ENCODE peak calls at places on chromosomes 2 and 18, in six cellular contexts. B, O, N, Z, D and X are unnamed samples.

GRCh38 chr2:183035954-183036669 is 2.1 kb downstream of the NCKAP1 start:
- DNase-seq in B (no peak), O (no peak), N (no peak), Z (no peak), D (no peak), X (peak; percentile 13)

GRCh38 chr2:162198239-162198638 is 45.0 kb downstream of the FAP start:
- DNase-seq in B (no peak), O (no peak), N (no peak), Z (no peak), D (no peak), X (no peak)

GRCh38 chr2:126664234-126664633 is 8.3 kb downstream of the GYPC start:
- DNase-seq in B (no peak), O (no peak), N (no peak), Z (no peak), D (no peak), X (no peak)

GRCh38 chr2:10588911-10589310 is 100.9 kb downstream of the NOL10 start:
- DNase-seq in B (no peak), O (no peak), N (no peak), Z (no peak), D (no peak), X (no peak)

GRCh38 chr2:12051831-12052230 is 305.4 kb downstream of the LPIN1 start:
- DNase-seq in B (no peak), O (no peak), N (no peak), Z (no peak), D (no peak), X (no peak)

GRCh38 chr18:58671941-58672565 is 788 bp downstream of the MALT1 start:
- DNase-seq in B (peak; percentile 24), O (no peak), N (no peak), Z (peak; percentile 67), D (peak; percentile 31), X (peak; percentile 61)

GRCh38 chr18:55579888-55580287 is 8.1 kb downstream of the TCF4 start:
- DNase-seq in B (no peak), O (no peak), N (no peak), Z (no peak), D (no peak), X (no peak)

GRCh38 chr2:20034218-20034617 is 17.2 kb downstream of the LAPTM4A start:
- DNase-seq in B (no peak), O (no peak), N (no peak), Z (no peak), D (no peak), X (no peak)

GRCh38 chr18:56945171-56945863 is 201.6 kb upstream of the BOD1L2 start:
- DNase-seq in B (no peak), O (no peak), N (no peak), Z (no peak), D (no peak), X (no peak)

GRCh38 chr2:72969706-72970105 is 52.4 kb downstream of the EMX1 start:
- DNase-seq in B (no peak), O (no peak), N (no peak), Z (no peak), D (no peak), X (no peak)

GRCh38 chr2:64697286-64698023 is 43.7 kb upstream of the SERTAD2 start:
- DNase-seq in B (no peak), O (no peak), N (no peak), Z (no peak), D (no peak), X (no peak)

GRCh38 chr2:13193900-13194299 is 477.2 kb downstream of the TRIB2 start:
- DNase-seq in B (no peak), O (no peak), N (no peak), Z (no peak), D (no peak), X (peak; percentile 7)

GRCh38 chr2:181552808-181553207 is 95.6 kb downstream of the ITGA4 start:
- DNase-seq in B (no peak), O (no peak), N (no peak), Z (no peak), D (no peak), X (no peak)

GRCh38 chr18:3688682-3689081 is 238.7 kb downstream of the TGIF1 start:
- DNase-seq in B (no peak), O (no peak), N (no peak), Z (no peak), D (no peak), X (no peak)

GRCh38 chr2:20457027-20457426 is 10.2 kb downstream of the RHOB start:
- DNase-seq in B (no peak), O (no peak), N (no peak), Z (no peak), D (no peak), X (no peak)

GRCh38 chr2:70565039-70565731 is 11.6 kb upstream of the TGFA start:
- DNase-seq in B (no peak), O (no peak), N (no peak), Z (no peak), D (no peak), X (no peak)

GRCh38 chr2:240024766-240025165 is 376 bp downstream of the NDUFA10 start:
- DNase-seq in B (peak; percentile 22), O (no peak), N (no peak), Z (peak; percentile 51), D (peak; percentile 24), X (peak; percentile 58)

GRCh38 chr2:9721346-9721745 is 90.5 kb upstream of the YWHAQ start:
- DNase-seq in B (no peak), O (no peak), N (no peak), Z (no peak), D (no peak), X (peak; percentile 16)

GRCh38 chr18:48917579-48918101 is 33.1 kb downstream of the SMAD7 start:
- DNase-seq in B (no peak), O (no peak), N (no peak), Z (no peak), D (no peak), X (no peak)

GRCh38 chr2:5691659-5692529 is at the start of gene SOX11:
- DNase-seq in B (peak; percentile 10), O (no peak), N (no peak), Z (no peak), D (no peak), X (no peak)

GRCh38 chr2:2940702-2941655 is 436.6 kb downstream of the EIPR1 start:
- DNase-seq in B (no peak), O (no peak), N (no peak), Z (no peak), D (no peak), X (peak; percentile 32)

GRCh38 chr2:127632592-127633489 is 13.1 kb upstream of the GPR17 start:
- DNase-seq in B (no peak), O (no peak), N (no peak), Z (no peak), D (no peak), X (no peak)

GRCh38 chr2:96955694-96956610 is 30.4 kb downstream of the FAM178B start:
- DNase-seq in B (peak; percentile 59), O (no peak), N (no peak), Z (no peak), D (no peak), X (peak; percentile 12)

GRCh38 chr2:96954490-96954846 is 31.9 kb downstream of the FAM178B start:
- DNase-seq in B (peak; percentile 41), O (no peak), N (no peak), Z (no peak), D (no peak), X (no peak)

GRCh38 chr2:96959406-96960110 is 26.8 kb downstream of the FAM178B start:
- DNase-seq in B (no peak), O (no peak), N (no peak), Z (no peak), D (no peak), X (no peak)

GRCh38 chr2:96960271-96960955 is 26.0 kb downstream of the FAM178B start:
- DNase-seq in B (peak; percentile 93), O (peak; percentile 86), N (peak; percentile 88), Z (peak; percentile 91), D (peak; percentile 80), X (peak; percentile 71)

GRCh38 chr2:96957299-96957698 is 29.1 kb downstream of the FAM178B start:
- DNase-seq in B (no peak), O (no peak), N (no peak), Z (no peak), D (no peak), X (no peak)
- H3K4me1 ChIP-seq in B (peaks cover 36% of the 10 kb centered on the region), O (peaks cover 4% of the 10 kb centered on the region), N (peaks cover 4% of the 10 kb centered on the region), Z (peaks cover 24% of the 10 kb centered on the region), D (peaks cover 4% of the 10 kb centered on the region), X (no peaks in the 10 kb centered on the region)

GRCh38 chr2:203798296-203799157 is 69.0 kb upstream of the CTLA4 start:
- DNase-seq in B (no peak), O (no peak), N (no peak), Z (no peak), D (no peak), X (no peak)
- H3K4me1 ChIP-seq in B (no peaks in the 10 kb centered on the region), O (no peaks in the 10 kb centered on the region), N (no peaks in the 10 kb centered on the region), Z (peaks cover 16% of the 10 kb centered on the region), D (no peaks in the 10 kb centered on the region), X (no peaks in the 10 kb centered on the region)

GRCh38 chr2:151627368-151627767 is 106.9 kb downstream of the NEB start:
- DNase-seq in B (no peak), O (no peak), N (no peak), Z (no peak), D (no peak), X (no peak)
- H3K4me1 ChIP-seq in B (no peaks in the 10 kb centered on the region), O (no peaks in the 10 kb centered on the region), N (no peaks in the 10 kb centered on the region), Z (no peaks in the 10 kb centered on the region), D (peaks cover 10% of the 10 kb centered on the region), X (no peaks in the 10 kb centered on the region)

GRCh38 chr2:111912547-111912946 is 14.1 kb downstream of the MERTK start:
- DNase-seq in B (no peak), O (no peak), N (no peak), Z (no peak), D (no peak), X (no peak)
- H3K4me1 ChIP-seq in B (peaks cover 10% of the 10 kb centered on the region), O (peaks cover 2% of the 10 kb centered on the region), N (peaks cover 16% of the 10 kb centered on the region), Z (peaks cover 34% of the 10 kb centered on the region), D (no peaks in the 10 kb centered on the region), X (peaks cover 4% of the 10 kb centered on the region)

DNA sequence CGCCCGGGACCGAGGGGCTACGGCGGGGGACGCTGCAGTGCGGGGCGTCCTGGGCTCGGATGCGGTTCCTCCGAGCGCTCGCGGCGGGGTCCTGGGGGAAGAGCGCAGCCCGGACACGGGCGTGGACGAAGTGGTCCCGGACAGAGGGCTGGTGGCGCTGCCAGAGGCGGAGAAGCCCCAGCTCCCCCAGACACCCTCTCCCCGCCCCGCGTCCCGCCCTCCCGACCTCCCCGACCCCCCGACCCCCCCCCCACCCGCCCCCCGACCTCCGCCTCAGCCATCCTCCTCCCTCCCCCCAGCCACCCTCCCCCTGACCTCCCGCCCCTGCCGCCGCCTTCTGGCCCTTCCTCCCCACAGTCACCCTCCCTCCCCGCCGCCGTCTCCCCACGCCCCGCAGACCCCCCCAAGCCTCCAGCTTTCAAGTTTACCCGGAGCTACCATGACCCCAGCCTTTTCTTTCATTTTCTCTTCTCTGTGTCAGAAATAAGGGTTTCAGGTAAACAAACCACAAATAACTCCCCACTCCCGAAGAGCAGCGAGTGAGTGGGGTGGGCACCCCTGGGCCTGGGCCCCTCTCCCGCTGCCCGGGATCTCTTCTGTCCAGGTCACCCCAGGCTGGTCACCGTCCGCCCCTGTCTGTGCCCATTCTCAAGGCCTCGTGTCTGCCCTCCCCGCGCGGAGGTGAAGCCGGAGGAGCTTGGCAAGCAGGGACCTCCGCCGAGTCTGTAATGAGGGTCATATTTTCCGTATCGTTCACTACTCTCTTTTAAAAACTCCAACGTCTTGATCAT is 5.1 kb downstream of the NFATC1 start:
- DNase-seq in B (no peak), O (no peak), N (peak; percentile 35), Z (peak; percentile 51), D (no peak), X (no peak)
- H3K4me1 ChIP-seq in B (peaks cover 28% of the 10 kb centered on the region), O (peaks cover 19% of the 10 kb centered on the region), N (no peaks in the 10 kb centered on the region), Z (peaks cover 62% of the 10 kb centered on the region), D (no peaks in the 10 kb centered on the region), X (no peaks in the 10 kb centered on the region)

GRCh38 chr2:172434821-172435607 is 7.6 kb downstream of the ITGA6 start:
- DNase-seq in B (peak; percentile 58), O (no peak), N (no peak), Z (no peak), D (no peak), X (peak; percentile 59)
- H3K4me1 ChIP-seq in B (peaks cover 78% of the 10 kb centered on the region), O (peaks cover 8% of the 10 kb centered on the region), N (peaks cover 89% of the 10 kb centered on the region), Z (peaks cover 80% of the 10 kb centered on the region), D (peaks cover 41% of the 10 kb centered on the region), X (peaks cover 39% of the 10 kb centered on the region)

GRCh38 chr2:230866704-230867561 is 2.2 kb downstream of the ITM2C start:
- DNase-seq in B (peak; percentile 74), O (no peak), N (peak; percentile 66), Z (no peak), D (no peak), X (peak; percentile 56)
- H3K4me1 ChIP-seq in B (peaks cover 62% of the 10 kb centered on the region), O (peaks cover 9% of the 10 kb centered on the region), N (peaks cover 14% of the 10 kb centered on the region), Z (peaks cover 38% of the 10 kb centered on the region), D (peaks cover 21% of the 10 kb centered on the region), X (peaks cover 10% of the 10 kb centered on the region)